ENCODE peak calls at places on chromosome 18, in nine cellular contexts. C is activated CD8-positive, alpha-beta memory T cell treated with anti-CD3 and anti-CD28 coated beads for 24 hours; W is mammary epithelial cell; Z is WTC11; M is islet precursor cell; F is cardiac fibroblast; T is mesenteric fat pad; E is T-helper 17 cell; J is activated CD4-positive, alpha-beta T cell treated with anti-CD3 and anti-CD28 coated beads for 36 hours. G is an unnamed sample.

GRCh38 chr18:66534110-66534509 is 69.8 kb downstream of the CDH19 start:
- DNase-seq in C (no peak), W (no peak), Z (no peak), M (no peak), F (no peak), T (no peak), E (no peak), J (no peak), G (no peak)

GRCh38 chr18:44968336-44968735 is 287.6 kb downstream of the SETBP1 start:
- DNase-seq in C (no peak), W (no peak), Z (peak), M (no peak), F (no peak), T (no peak), E (no peak), J (no peak), G (no peak)

GRCh38 chr18:31056296-31056695 is 13.8 kb upstream of the DSC3 start:
- DNase-seq in C (no peak), W (no peak), Z (no peak), M (no peak), F (no peak), T (no peak), E (no peak), J (no peak), G (no peak)

GRCh38 chr18:703660-704018 is 8.8 kb downstream of the ENOSF1 start:
- DNase-seq in C (no peak), W (no peak), Z (no peak), M (peak), F (no peak), T (no peak), E (no peak), J (no peak), G (no peak)

GRCh38 chr18:46035701-46036680 is 36.1 kb downstream of the PSTPIP2 start:
- DNase-seq in C (no peak), W (peak), Z (no peak), M (no peak), F (peak), T (no peak), E (no peak), J (no peak), G (no peak)

GRCh38 chr18:53567935-53568574 is 656.4 kb downstream of the MBD2 start:
- DNase-seq in C (no peak), W (no peak), Z (no peak), M (no peak), F (peak), T (no peak), E (no peak), J (no peak), G (no peak)

GRCh38 chr18:22428672-22429071 is 11.0 kb upstream of the CTAGE1 start:
- DNase-seq in C (no peak), W (no peak), Z (no peak), M (no peak), F (peak), T (no peak), E (no peak), J (no peak), G (no peak)

GRCh38 chr18:13217466-13217961 is 1.0 kb upstream of the LDLRAD4 start:
- DNase-seq in C (peak), W (peak), Z (peak), M (peak), F (peak), T (no peak), E (peak), J (peak), G (peak)

GRCh38 chr18:49123431-49123830 is 172.7 kb upstream of the SMAD7 start:
- DNase-seq in C (no peak), W (no peak), Z (no peak), M (no peak), F (peak), T (no peak), E (no peak), J (no peak), G (no peak)

GRCh38 chr18:48542513-48543181 is 3.8 kb downstream of the CTIF start:
- DNase-seq in C (no peak), W (peak), Z (peak), M (peak), F (no peak), T (no peak), E (no peak), J (no peak), G (no peak)

GRCh38 chr18:62526098-62527025 is 3.5 kb downstream of the ZCCHC2 start:
- DNase-seq in C (peak), W (peak), Z (peak), M (peak), F (peak), T (peak), E (peak), J (peak), G (peak)